ENCODE peak calls at places on chromosome 22, in four cellular contexts. K, X, V and M are unnamed samples.

GRCh38 chr22:19120829-19121630 is 1.2 kb downstream of the DGCR2 start:
- DNase-seq in K (peak; percentile 52), X (peak; percentile 48), V (no peak), M (peak; percentile 68)

GRCh38 chr22:24951942-24952836 is at the start of gene KIAA1671:
- DNase-seq in K (peak; percentile 83), X (peak; percentile 55), V (peak; percentile 71), M (peak; percentile 96)

GRCh38 chr22:41382098-41382578 is 396 bp downstream of the TEF start:
- DNase-seq in K (peak; percentile 82), X (peak; percentile 20), V (peak; percentile 37), M (peak; percentile 83)

GRCh38 chr22:42872821-42873220 is 15.7 kb upstream of the ARFGAP3 start:
- DNase-seq in K (no peak), X (peak; percentile 58), V (no peak), M (no peak)

GRCh38 chr22:19890502-19891349 is 36.1 kb upstream of the GNB1L start:
- DNase-seq in K (no peak), X (no peak), V (no peak), M (no peak)

GRCh38 chr22:24953294-24954113 is 988 bp downstream of the KIAA1671 start:
- DNase-seq in K (no peak), X (no peak), V (no peak), M (peak; percentile 75)

GRCh38 chr22:31586137-31586920 is 75.7 kb downstream of the PISD start:
- DNase-seq in K (peak; percentile 95), X (peak; percentile 99), V (no peak), M (no peak)

GRCh38 chr22:41367039-41367679 is 14.6 kb upstream of the TEF start:
- DNase-seq in K (peak; percentile 94), X (peak; percentile 97), V (no peak), M (peak; percentile 93)

GRCh38 chr22:31210830-31211503 is 1.1 kb upstream of the LIMK2 start:
- DNase-seq in K (no peak), X (peak; percentile 21), V (no peak), M (no peak)

GRCh38 chr22:24107668-24108067 is 73.6 kb upstream of the SUSD2 start:
- DNase-seq in K (no peak), X (peak; percentile 84), V (no peak), M (peak; percentile 53)

GRCh38 chr22:46122511-46122971 is 27.8 kb upstream of the PPARA start:
- DNase-seq in K (peak; percentile 90), X (peak; percentile 48), V (peak; percentile 34), M (no peak)

GRCh38 chr22:49765091-49765771 is 62.4 kb downstream of the BRD1 start:
- DNase-seq in K (no peak), X (no peak), V (no peak), M (no peak)

GRCh38 chr22:29938285-29938693 is 55.3 kb downstream of the MTMR3 start:
- DNase-seq in K (no peak), X (peak; percentile 22), V (no peak), M (no peak)

GRCh38 chr22:19879248-19879575 is 24.5 kb upstream of the GNB1L start:
- DNase-seq in K (no peak), X (no peak), V (no peak), M (no peak)

GRCh38 chr22:20436309-20437252 is 1.0 kb downstream of the SCARF2 start:
- DNase-seq in K (peak; percentile 86), X (peak; percentile 43), V (no peak), M (no peak)

GRCh38 chr22:23532756-23533155 is 47.3 kb downstream of the IGLL1 start:
- DNase-seq in K (no peak), X (no peak), V (no peak), M (peak; percentile 21)

GRCh38 chr22:50701076-50701419 is 28.4 kb downstream of the SHANK3 start:
- DNase-seq in K (no peak), X (no peak), V (no peak), M (peak; percentile 12)

GRCh38 chr22:46752286-46752685 is 10.2 kb upstream of the TBC1D22A start:
- DNase-seq in K (no peak), X (no peak), V (no peak), M (peak; percentile 50)

GRCh38 chr22:36330655-36331305 is 57.0 kb downstream of the MYH9 start:
- DNase-seq in K (peak; percentile 58), X (peak; percentile 58), V (no peak), M (no peak)

GRCh38 chr22:29259253-29259899 is 8.4 kb downstream of the RHBDD3 start:
- DNase-seq in K (no peak), X (no peak), V (no peak), M (no peak)

GRCh38 chr22:25762147-25762546 is 20.2 kb downstream of the MYO18B start:
- DNase-seq in K (no peak), X (no peak), V (no peak), M (no peak)

GRCh38 chr22:35842954-35843353 is 125.3 kb downstream of the APOL5 start:
- DNase-seq in K (peak; percentile 51), X (peak; percentile 44), V (no peak), M (no peak)

GRCh38 chr22:18998998-18999397 is 62.9 kb upstream of the PRODH start:
- DNase-seq in K (no peak), X (no peak), V (no peak), M (no peak)

GRCh38 chr22:42283288-42284229 is 13.1 kb upstream of the TCF20 start:
- DNase-seq in K (peak; percentile 39), X (no peak), V (no peak), M (peak; percentile 64)

GRCh38 chr22:44894321-44894720 is 115.5 kb downstream of the PHF21B start:
- DNase-seq in K (no peak), X (no peak), V (no peak), M (no peak)

GRCh38 chr22:28894320-28894719 is 10.9 kb downstream of the ZNRF3 start:
- DNase-seq in K (no peak), X (no peak), V (no peak), M (peak; percentile 76)